ENCODE peak calls at places on chromosome 2, in five cellular contexts. B, Y, E, P and C are unnamed samples.

GRCh38 chr2:100321181-100321880 is 970 bp downstream of the LONRF2 start:
- DNase-seq in E (no peak), P (peak; percentile 74), Y (peak; percentile 73), B (no peak), C (no peak)

GRCh38 chr2:96329416-96329815 is 4.3 kb downstream of the ITPRIPL1 start:
- DNase-seq in Y (no peak), B (no peak), E (no peak), P (no peak), C (no peak)

GRCh38 chr2:68317971-68318685 is 1.6 kb downstream of the CNRIP1 start:
- DNase-seq in B (no peak), Y (peak; percentile 16), E (no peak), P (no peak), C (no peak)

GRCh38 chr2:120796094-120796493 is 60.4 kb downstream of the GLI2 start:
- DNase-seq in E (no peak), B (no peak), P (no peak), Y (no peak), C (no peak)

GRCh38 chr2:65430515-65431416 is 1.6 kb downstream of the SPRED2 start:
- DNase-seq in E (peak; percentile 32), Y (peak; percentile 74), P (peak; percentile 75), B (peak; percentile 57), C (peak; percentile 45)

GRCh38 chr2:168749264-168749663 is 53.2 kb upstream of the NOSTRIN start:
- DNase-seq in E (no peak), P (no peak), Y (no peak), B (no peak), C (no peak)

GRCh38 chr2:208046686-208047085 is 21.4 kb upstream of the PLEKHM3 start:
- DNase-seq in B (no peak), P (no peak), Y (no peak), E (no peak), C (no peak)

GRCh38 chr2:203802277-203803045 is 65.1 kb upstream of the CTLA4 start:
- DNase-seq in B (no peak), P (no peak), E (no peak), Y (no peak), C (no peak)

GRCh38 chr2:233830111-233830760 is 24.1 kb downstream of the HJURP start:
- DNase-seq in P (no peak), E (no peak), B (no peak), Y (no peak), C (no peak)

GRCh38 chr2:98333922-98334321 is 12.3 kb upstream of the CNGA3 start:
- DNase-seq in Y (no peak), B (no peak), E (no peak), P (no peak), C (no peak)

GRCh38 chr2:75403991-75404428 is 156.7 kb downstream of the EVA1A start:
- DNase-seq in P (peak; percentile 83), Y (no peak), E (no peak), B (no peak), C (no peak)

GRCh38 chr2:9194352-9194751 is 12.3 kb upstream of the ASAP2 start:
- DNase-seq in Y (no peak), P (no peak), E (no peak), B (no peak), C (no peak)

GRCh38 chr2:217286833-217287232 is 427.0 kb upstream of the TNP1 start:
- DNase-seq in E (no peak), Y (no peak), P (no peak), B (no peak), C (no peak)

GRCh38 chr2:230939691-230940475 is 14.8 kb upstream of the GPR55 start:
- DNase-seq in P (no peak), E (no peak), B (no peak), Y (no peak), C (no peak)

GRCh38 chr2:232890896-232891601 is 21.0 kb downstream of the SNORC start:
- DNase-seq in Y (no peak), P (peak; percentile 80), E (no peak), B (no peak), C (no peak)

GRCh38 chr2:44731505-44731904 is 210.0 kb upstream of the SIX3 start:
- DNase-seq in E (no peak), Y (no peak), P (no peak), B (no peak), C (no peak)

GRCh38 chr2:1602359-1603010 is 141.8 kb downstream of the PXDN start:
- DNase-seq in P (no peak), B (no peak), Y (no peak), E (no peak), C (no peak)

GRCh38 chr2:63763336-63764056 is 78.2 kb upstream of the UGP2 start:
- DNase-seq in P (no peak), E (no peak), B (no peak), Y (no peak), C (no peak)

GRCh38 chr2:232482301-232483238 is 5.1 kb downstream of the ECEL1 start:
- DNase-seq in Y (no peak), B (no peak), P (no peak), E (no peak), C (no peak)

GRCh38 chr2:46352621-46353020 is 55.4 kb downstream of the EPAS1 start:
- DNase-seq in B (no peak), Y (no peak), E (no peak), P (no peak), C (no peak)

GRCh38 chr2:47690132-47690531 is 92.8 kb upstream of the MSH6 start:
- DNase-seq in B (no peak), Y (no peak), P (no peak), E (no peak), C (no peak)

GRCh38 chr2:20282916-20283592 is 58.1 kb upstream of the SDC1 start:
- DNase-seq in Y (no peak), P (no peak), E (no peak), B (no peak), C (no peak)

GRCh38 chr2:104538082-104538481 is 315.8 kb upstream of the POU3F3 start:
- DNase-seq in Y (no peak), E (no peak), B (no peak), P (no peak), C (no peak)

GRCh38 chr2:222938327-222938726 is 77.5 kb downstream of the ACSL3 start:
- DNase-seq in E (no peak), B (no peak), Y (no peak), P (no peak), C (no peak)

GRCh38 chr2:18479901-18480369 is 80.5 kb downstream of the RDH14 start:
- DNase-seq in E (no peak), Y (no peak), P (no peak), B (no peak), C (no peak)

GRCh38 chr2:102166189-102166845 is 20.5 kb upstream of the IL1RL2 start:
- DNase-seq in Y (no peak), B (no peak), E (no peak), P (peak; percentile 57), C (no peak)